ENCODE peak calls at places on chromosomes 12 and 14, in eight cellular contexts. X is HS-5; C is transverse colon; F is activated CD4-positive, CD25-positive, alpha-beta regulatory T cell; K is HTR-8/SVneo; N is CD8-positive, alpha-beta T cell; D is SJSA1; Q is nephron progenitor cell. J is an unnamed sample.

GRCh38 chr12:2477009-2477766 is 317.6 kb upstream of the FKBP4 start:
- DNase-seq in X (no peak), C (no peak), Q (no peak), D (no peak), N (no peak), F (no peak), K (no peak), J (no peak)

GRCh38 chr14:54329082-54329695 is 67.6 kb upstream of the CDKN3 start:
- DNase-seq in F (no peak), K (peak; percentile 79), D (no peak), C (peak; percentile 34), Q (peak; percentile 68), N (no peak), X (peak; percentile 25), J (no peak)

GRCh38 chr14:51884086-51884927 is 23.9 kb downstream of the GNG2 start:
- DNase-seq in F (no peak), K (no peak), D (no peak), X (no peak), C (no peak), Q (no peak), N (no peak), J (no peak)

GRCh38 chr12:49741882-49742620 is 694 bp downstream of the TMBIM6 start:
- DNase-seq in X (peak; percentile 71), F (peak; percentile 69), N (peak; percentile 85), Q (peak; percentile 78), C (peak; percentile 94), D (peak; percentile 92), K (peak; percentile 70), J (no peak)

GRCh38 chr12:55696796-55697462 is 10.8 kb downstream of the ITGA7 start:
- DNase-seq in K (no peak), D (no peak), X (no peak), C (no peak), F (no peak), N (no peak), Q (no peak), J (no peak)

GRCh38 chr14:69003626-69004025 is 24.5 kb upstream of the ACTN1 start:
- DNase-seq in C (no peak), K (no peak), F (no peak), X (no peak), D (no peak), N (no peak), Q (no peak), J (no peak)

GRCh38 chr12:64806593-64806992 is 17.9 kb upstream of the TBC1D30 start:
- DNase-seq in F (no peak), N (no peak), K (no peak), Q (no peak), X (no peak), D (no peak), C (no peak), J (no peak)

GRCh38 chr14:62126885-62127478 is 364.8 kb downstream of the SNAPC1 start:
- DNase-seq in K (peak; percentile 86), Q (peak; percentile 7), N (no peak), X (peak; percentile 26), F (no peak), D (no peak), C (no peak), J (no peak)

GRCh38 chr12:130433834-130434233 is 96.1 kb downstream of the PIWIL1 start:
- DNase-seq in F (no peak), C (no peak), K (no peak), N (no peak), D (no peak), Q (no peak), X (no peak), J (no peak)

GRCh38 chr12:94488449-94488848 is 28.8 kb upstream of the CEP83 start:
- DNase-seq in D (no peak), N (no peak), C (no peak), Q (no peak), K (no peak), X (no peak), F (no peak), J (no peak)

GRCh38 chr12:13436182-13436581 is 239.7 kb downstream of the EMP1 start:
- DNase-seq in F (no peak), Q (no peak), D (no peak), N (no peak), C (no peak), K (no peak), X (no peak), J (no peak)

GRCh38 chr12:130993759-130994670 is 40.3 kb downstream of the ADGRD1 start:
- DNase-seq in K (no peak), X (no peak), F (no peak), Q (no peak), D (no peak), N (no peak), C (no peak), J (peak; percentile 73)

GRCh38 chr14:105879867-105880561 is 353.6 kb downstream of the TMEM121 start:
- DNase-seq in N (peak; percentile 10), X (no peak), F (no peak), C (peak; percentile 3), D (peak; percentile 36), Q (no peak), K (no peak), J (no peak)

GRCh38 chr12:100403446-100403845 is 46.6 kb downstream of the SLC17A8 start:
- DNase-seq in X (peak; percentile 2), D (no peak), C (no peak), F (no peak), N (no peak), Q (no peak), K (no peak), J (no peak)

GRCh38 chr14:77955816-77956796 is 156.2 kb downstream of the ADCK1 start:
- DNase-seq in F (no peak), X (no peak), Q (no peak), K (no peak), N (no peak), C (no peak), D (no peak), J (no peak)

GRCh38 chr14:77989441-77989891 is 180.7 kb upstream of the NRXN3 start:
- DNase-seq in X (no peak), K (no peak), Q (peak; percentile 36), D (no peak), F (no peak), C (no peak), N (no peak), J (no peak)

GRCh38 chr12:86290615-86291014 is 34.4 kb upstream of the MGAT4C start:
- DNase-seq in K (no peak), N (no peak), D (no peak), C (no peak), X (no peak), Q (no peak), F (no peak), J (no peak)

GRCh38 chr14:88233915-88234314 is 89.2 kb downstream of the KCNK10 start:
- DNase-seq in N (no peak), K (no peak), X (no peak), C (no peak), Q (no peak), F (no peak), D (no peak), J (no peak)